ENCODE peak calls at places on chromosomes 6 and 20, in six cellular contexts. G is NCI-H2029 treated with DMSO at 0.1 percent for 48 hours; X is activated CD8-positive, alpha-beta memory T cell treated with anti-CD3 and anti-CD28 coated beads for 24 hours; Q is activated gamma-delta T cell treated with anti-CD3 and anti-CD28 coated beads, Interleukin-2, amount 50 U/mL, for 16 hours; F is ELR; A is iPS DF 19.7. Z is an unnamed sample.

GRCh38 chr20:47360489-47361267 is 4.2 kb upstream of the ZMYND8 start:
- DNase-seq in G (peak; percentile 90), X (no peak), Q (no peak), F (peak; percentile 85), A (no peak), Z (peak; percentile 73)

GRCh38 chr6:11900662-11901598 is 111.2 kb upstream of the HIVEP1 start:
- DNase-seq in G (no peak), X (no peak), Q (no peak), F (no peak), A (no peak), Z (no peak)

GRCh38 chr6:167543602-167544506 is 219.0 kb downstream of the TTLL2 start:
- DNase-seq in G (no peak), X (no peak), Q (no peak), F (no peak), A (no peak), Z (no peak)

GRCh38 chr6:15280961-15281360 is 35.1 kb downstream of the JARID2 start:
- DNase-seq in G (no peak), X (no peak), Q (no peak), F (no peak), A (no peak), Z (no peak)

GRCh38 chr6:154932562-154933027 is 62.5 kb upstream of the TIAM2 start:
- DNase-seq in G (no peak), X (no peak), Q (no peak), F (peak; percentile 84), A (no peak), Z (no peak)

GRCh38 chr20:33789109-33789857 is 21.9 kb upstream of the CHMP4B start:
- DNase-seq in G (peak; percentile 92), X (no peak), Q (no peak), F (peak; percentile 100), A (no peak), Z (no peak)

GRCh38 chr6:55011034-55011433 is 163.3 kb upstream of the HCRTR2 start:
- DNase-seq in G (no peak), X (no peak), Q (no peak), F (peak; percentile 3), A (no peak), Z (no peak)

GRCh38 chr20:12383770-12384304 is 466.1 kb downstream of the BTBD3 start:
- DNase-seq in G (no peak), X (no peak), Q (no peak), F (no peak), A (no peak), Z (no peak)

GRCh38 chr20:45998337-45998736 is 10.4 kb upstream of the MMP9 start:
- DNase-seq in G (no peak), X (no peak), Q (no peak), F (no peak), A (no peak), Z (no peak)

GRCh38 chr20:34567885-34568865 is 9.7 kb downstream of the MAP1LC3A start:
- DNase-seq in G (no peak), X (no peak), Q (no peak), F (no peak), A (no peak), Z (no peak)

GRCh38 chr6:166418691-166419143 is 36.0 kb upstream of the MPC1 start:
- DNase-seq in G (no peak), X (no peak), Q (no peak), F (no peak), A (no peak), Z (no peak)

GRCh38 chr6:69390125-69390524 is 406.7 kb downstream of the LMBRD1 start:
- DNase-seq in G (no peak), X (no peak), Q (no peak), F (no peak), A (no peak), Z (no peak)

GRCh38 chr6:30322527-30323501 is 3.9 kb upstream of the TRIM39 start:
- DNase-seq in G (no peak), X (no peak), Q (no peak), F (peak; percentile 92), A (no peak), Z (no peak)

GRCh38 chr20:17665756-17666155 is 16.3 kb downstream of the RRBP1 start:
- DNase-seq in G (no peak), X (no peak), Q (no peak), F (no peak), A (no peak), Z (no peak)

GRCh38 chr6:46655803-46656202 is 3.0 kb downstream of the SLC25A27 start:
- DNase-seq in G (no peak), X (no peak), Q (no peak), F (peak; percentile 25), A (peak; percentile 59), Z (peak; percentile 57)

GRCh38 chr6:54204921-54205511 is 93.8 kb downstream of the MLIP start:
- DNase-seq in G (no peak), X (no peak), Q (no peak), F (no peak), A (no peak), Z (no peak)

GRCh38 chr6:25006565-25007001 is 70.8 kb upstream of the RIPOR2 start:
- DNase-seq in G (peak; percentile 50), X (no peak), Q (peak; percentile 25), F (no peak), A (no peak), Z (no peak)

GRCh38 chr6:5665173-5665572 is 341.6 kb downstream of the NRN1 start:
- DNase-seq in G (no peak), X (peak; percentile 59), Q (no peak), F (no peak), A (no peak), Z (no peak)

GRCh38 chr6:47300417-47300816 is 9.3 kb downstream of the TNFRSF21 start:
- DNase-seq in G (no peak), X (no peak), Q (no peak), F (no peak), A (no peak), Z (no peak)

GRCh38 chr6:155261146-155261900 is 2.5 kb upstream of the CLDN20 start:
- DNase-seq in G (no peak), X (no peak), Q (no peak), F (no peak), A (no peak), Z (no peak)

GRCh38 chr6:43147691-43148477 is 23.2 kb upstream of the SRF start:
- DNase-seq in G (no peak), X (no peak), Q (no peak), F (no peak), A (no peak), Z (no peak)

GRCh38 chr20:22052025-22052527 is 346.6 kb downstream of the PAX1 start:
- DNase-seq in G (no peak), X (no peak), Q (no peak), F (no peak), A (no peak), Z (no peak)

GRCh38 chr20:63519765-63520593 is 586 bp upstream of the PPDPF start:
- DNase-seq in G (no peak), X (peak; percentile 94), Q (peak; percentile 46), F (peak; percentile 70), A (no peak), Z (peak; percentile 82)

GRCh38 chr6:10433322-10433721 is 18.4 kb upstream of the TFAP2A start:
- DNase-seq in G (no peak), X (no peak), Q (no peak), F (no peak), A (no peak), Z (no peak)

GRCh38 chr6:120056085-120056484 is 706.5 kb upstream of the MAN1A1 start:
- DNase-seq in G (no peak), X (no peak), Q (no peak), F (no peak), A (peak; percentile 20), Z (no peak)

GRCh38 chr20:37926612-37927011 is 23.7 kb downstream of the VSTM2L start:
- DNase-seq in G (no peak), X (no peak), Q (no peak), F (no peak), A (no peak), Z (no peak)

GRCh38 chr6:41938590-41938989 is 3.0 kb downstream of the CCND3 start:
- DNase-seq in G (no peak), X (no peak), Q (no peak), F (no peak), A (no peak), Z (no peak)

GRCh38 chr6:14664616-14665315 is 547.2 kb downstream of the CD83 start:
- DNase-seq in G (no peak), X (no peak), Q (no peak), F (peak; percentile 96), A (no peak), Z (no peak)

GRCh38 chr6:150567823-150568383 is 31.8 kb upstream of the PLEKHG1 start:
- DNase-seq in G (no peak), X (no peak), Q (no peak), F (no peak), A (no peak), Z (no peak)

GRCh38 chr6:45305546-45305945 is 22.6 kb upstream of the RUNX2 start:
- DNase-seq in G (no peak), X (no peak), Q (no peak), F (peak; percentile 19), A (no peak), Z (no peak)

GRCh38 chr6:116447496-116448011 is 13.6 kb upstream of the CALHM6 start:
- DNase-seq in G (peak; percentile 95), X (no peak), Q (no peak), F (peak; percentile 91), A (no peak), Z (no peak)

GRCh38 chr20:21183722-21184121 is 57.8 kb downstream of the KIZ start:
- DNase-seq in G (no peak), X (no peak), Q (no peak), F (peak; percentile 46), A (no peak), Z (no peak)

Z was measured in WERI-Rb-1.